ENCODE peak calls at places on chromosomes 4 and X, in seven cellular contexts. Y, M, G, B, I, R and A are unnamed samples.

GRCh38 chr4:16573744-16574143 is 324.7 kb downstream of the LDB2 start:
- DNase-seq in B (no peak), Y (no peak), M (no peak), I (peak), R (peak), G (peak), A (no peak)

GRCh38 chr4:184503869-184504300 is 29.5 kb upstream of the IRF2 start:
- DNase-seq in R (no peak), M (no peak), G (no peak), Y (no peak), B (no peak), I (no peak), A (no peak)

GRCh38 chrX:22220941-22221340 is 51.8 kb upstream of the CBLL2 start:
- DNase-seq in R (no peak), M (no peak), I (no peak), Y (no peak), B (peak), G (no peak), A (no peak)

GRCh38 chr4:38672247-38673071 is 8.5 kb downstream of the KLF3 start:
- DNase-seq in M (no peak), Y (no peak), B (no peak), I (peak), G (no peak), R (peak), A (no peak)

GRCh38 chrX:135985123-135985973 is at the start of gene SLC9A6:
- DNase-seq in B (no peak), G (peak), R (peak), I (peak), Y (peak), M (peak), A (peak)

GRCh38 chr4:169437299-169438047 is 166.7 kb upstream of the SH3RF1 start:
- DNase-seq in Y (no peak), B (no peak), G (no peak), R (no peak), I (no peak), M (no peak), A (no peak)

GRCh38 chrX:102067966-102068723 is 57.3 kb upstream of the TCEAL2 start:
- DNase-seq in G (peak), I (no peak), Y (no peak), B (no peak), R (peak), M (no peak), A (no peak)

GRCh38 chrX:118497180-118497814 is 1.7 kb downstream of the DOCK11 start:
- DNase-seq in Y (no peak), M (no peak), R (no peak), G (no peak), I (no peak), B (no peak), A (no peak)

GRCh38 chr4:1812720-1813119 is 19.6 kb downstream of the FGFR3 start:
- DNase-seq in R (no peak), G (no peak), M (no peak), Y (no peak), B (no peak), I (no peak), A (no peak)

GRCh38 chr4:83989835-83990234 is 453.9 kb downstream of the GPAT3 start:
- DNase-seq in G (no peak), Y (no peak), B (no peak), I (no peak), M (no peak), R (no peak), A (no peak)
- TF ChIP-seq POLR2A in G (no peak), Y (no peak), B (no peak), I (no peak), M (no peak), R (no peak), A (no peak)

GRCh38 chr4:25792843-25793242 is 69.9 kb downstream of the SEL1L3 start:
- DNase-seq in Y (no peak), G (no peak), M (no peak), R (no peak), B (no peak), I (no peak), A (no peak)
- H3K4me3 ChIP-seq in Y (no peak), G (no peak), M (no peak), R (no peak), B (no peak), I (no peak), A (no peak)

GRCh38 chrX:1518512-1518911 is 18.5 kb downstream of the P2RY8 start:
- DNase-seq in R (no peak), Y (no peak), B (no peak), I (no peak), M (no peak), G (no peak), A (no peak)
- H3K27ac ChIP-seq in R (no peak), Y (no peak), B (no peak), I (no peak), M (no peak), G (no peak), A (no peak)

GRCh38 chrX:2650865-2651264 is 40.2 kb upstream of the CD99 start:
- DNase-seq in I (no peak), G (no peak), B (no peak), M (no peak), Y (no peak), R (no peak), A (no peak)

GRCh38 chrX:2656243-2656836 is 34.8 kb upstream of the CD99 start:
- DNase-seq in G (no peak), R (no peak), Y (no peak), B (no peak), I (no peak), M (no peak), A (no peak)

GRCh38 chrX:2657532-2657931 is 33.6 kb upstream of the CD99 start:
- DNase-seq in M (no peak), G (no peak), I (no peak), B (no peak), Y (no peak), R (no peak), A (no peak)

GRCh38 chrX:2652106-2652505 is 39.0 kb upstream of the CD99 start:
- DNase-seq in B (no peak), R (no peak), I (no peak), Y (no peak), G (no peak), M (peak), A (no peak)

GRCh38 chrX:2654436-2655340 is 36.4 kb upstream of the CD99 start:
- DNase-seq in I (no peak), Y (no peak), M (no peak), B (no peak), R (no peak), G (no peak), A (no peak)
- TF ChIP-seq POLR2A in I (no peak), Y (no peak), M (no peak), B (no peak), R (no peak), G (no peak), A (no peak)

DNA sequence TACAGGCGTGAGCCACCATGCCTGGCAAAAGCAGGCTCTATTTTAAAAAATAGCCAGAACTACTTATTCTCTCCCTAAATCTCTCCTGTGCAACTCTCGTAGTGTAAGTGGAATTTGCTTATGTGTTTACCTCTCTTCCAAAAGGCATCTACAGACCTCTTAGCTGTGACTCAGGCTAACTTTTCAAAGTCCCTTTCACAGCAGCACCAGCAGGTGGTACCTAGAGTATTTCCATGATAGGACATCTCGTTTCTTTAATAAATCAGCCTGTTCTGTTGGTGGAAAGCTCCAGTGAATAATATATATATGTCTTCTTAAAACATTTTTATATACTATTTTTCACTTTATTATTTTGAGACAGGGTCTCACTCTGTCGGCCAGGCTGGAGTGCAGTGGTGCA is 89.0 kb downstream of the NSUN7 start:
- DNase-seq in M (no peak), B (no peak), Y (no peak), G (no peak), I (no peak), R (no peak), A (no peak)
- H3K4me3 ChIP-seq in M (no peak), B (no peak), Y (no peak), G (no peak), I (no peak), R (no peak), A (no peak)

DNA sequence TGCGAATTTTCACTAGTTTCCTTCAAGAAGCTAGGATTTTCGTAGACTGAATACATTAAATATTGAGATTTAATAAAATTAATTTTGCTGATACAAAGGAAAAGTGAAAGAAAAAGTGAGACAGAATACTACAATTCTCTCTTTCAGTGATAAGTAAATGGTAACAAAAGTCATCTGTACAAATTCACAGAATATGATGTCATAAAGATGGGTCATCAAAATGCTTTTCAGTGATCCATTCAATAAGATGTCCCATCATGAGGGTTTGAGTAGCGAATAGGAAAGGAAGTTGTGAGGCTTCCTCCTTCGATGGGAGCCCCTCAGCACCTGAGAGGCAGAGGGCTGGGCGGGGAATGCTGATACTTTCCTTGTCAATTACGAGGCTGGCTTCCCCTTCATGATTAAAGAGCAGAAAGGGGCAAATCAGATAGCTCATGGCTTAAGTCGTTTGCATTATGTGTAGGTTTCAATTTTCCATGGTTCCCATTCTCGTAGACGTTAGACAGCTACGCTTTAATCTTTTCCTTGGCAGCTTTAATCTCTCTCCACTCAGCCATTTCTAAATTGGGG is 108.8 kb upstream of the SORBS2 start:
- DNase-seq in Y (no peak), R (no peak), B (no peak), G (no peak), I (no peak), M (no peak), A (no peak)
- H3K27ac ChIP-seq in Y (no peak), R (no peak), B (no peak), G (no peak), I (no peak), M (no peak), A (no peak)

DNA sequence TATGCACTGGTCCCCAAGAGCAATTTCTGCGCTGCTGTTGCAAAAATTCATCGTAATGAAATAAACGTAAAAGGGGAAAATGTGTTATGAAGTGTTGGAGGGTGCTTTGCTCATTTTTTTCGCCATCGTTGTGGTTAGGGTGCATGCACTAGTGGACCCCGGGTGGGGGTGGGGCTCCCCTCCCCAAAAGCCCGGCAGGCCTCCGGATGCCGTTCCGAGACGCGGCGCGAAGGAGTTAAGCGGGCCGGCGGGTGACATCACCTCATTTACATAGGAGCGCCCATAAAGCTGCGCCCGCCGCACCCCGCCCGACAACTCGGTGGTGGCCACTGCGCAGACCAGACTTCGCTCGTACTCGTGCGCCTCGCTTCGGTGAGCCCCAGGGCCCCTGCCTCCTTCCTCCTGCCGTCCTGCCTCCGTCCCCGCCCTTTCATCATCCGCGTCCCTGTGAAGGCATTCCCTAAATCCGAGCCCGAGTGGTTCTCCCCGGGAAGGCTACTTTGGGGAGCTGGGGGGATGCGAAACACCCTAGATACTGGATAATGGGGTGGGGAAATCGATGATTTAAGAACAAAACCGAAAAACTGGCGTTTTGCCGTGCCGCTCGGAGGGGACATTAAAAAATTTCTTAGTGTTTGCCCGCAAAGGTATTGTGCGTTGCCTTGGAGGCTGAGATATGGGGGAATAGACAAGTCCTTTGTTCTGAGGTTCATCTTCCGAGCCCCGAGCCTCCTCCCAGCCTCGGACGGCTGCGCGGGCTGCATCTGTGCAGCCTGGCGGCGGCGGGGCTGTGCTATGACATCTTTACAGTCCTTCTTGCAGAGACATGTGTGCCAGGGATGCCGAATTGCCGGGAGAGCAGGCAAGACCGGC is at the start of gene TMSB4X:
- DNase-seq in M (peak), B (no peak), I (peak), R (peak), G (peak), Y (peak), A (peak)
- TF ChIP-seq POLR2A in M (peak), B (peak), I (peak), R (peak), G (peak), Y (peak), A (peak)